ENCODE peak calls at places on chromosomes 13 and 19, in eight cellular contexts. One of them, this sample, is unnamed.

GRCh38 chr13:110323172-110323851 is 16.2 kb downstream of the COL4A2 start:
- DNase-seq in activated effector memory CD4-positive, alpha-beta T cell treated with anti-CD3 and anti-CD28 coated beads, Interleukin-2, amount 50 U/mL, for 16 hours: no peak
- DNase-seq in NCI-H1092: no peak
- DNase-seq in AG09319: no peak
- DNase-seq in WTC11: no peak
- DNase-seq in IMR-90: peak
- DNase-seq in posterior cingulate gyrus: no peak
- DNase-seq in thoracic aorta: no peak
- DNase-seq in this sample: no peak

GRCh38 chr13:59363950-59364349 is 799.8 kb downstream of the DIAPH3 start:
- DNase-seq in activated effector memory CD4-positive, alpha-beta T cell treated with anti-CD3 and anti-CD28 coated beads, Interleukin-2, amount 50 U/mL, for 16 hours: no peak
- DNase-seq in thoracic aorta: no peak
- DNase-seq in IMR-90: no peak
- DNase-seq in posterior cingulate gyrus: no peak
- DNase-seq in AG09319: no peak
- DNase-seq in WTC11: no peak
- DNase-seq in NCI-H1092: no peak
- DNase-seq in this sample: no peak

GRCh38 chr13:51451134-51451466 is 1.7 kb downstream of the INTS6 start:
- DNase-seq in AG09319: no peak
- DNase-seq in posterior cingulate gyrus: no peak
- DNase-seq in thoracic aorta: no peak
- DNase-seq in IMR-90: no peak
- DNase-seq in activated effector memory CD4-positive, alpha-beta T cell treated with anti-CD3 and anti-CD28 coated beads, Interleukin-2, amount 50 U/mL, for 16 hours: no peak
- DNase-seq in WTC11: no peak
- DNase-seq in NCI-H1092: no peak
- DNase-seq in this sample: no peak

GRCh38 chr19:756821-757688 is 6.1 kb downstream of the MISP start:
- DNase-seq in IMR-90: no peak
- DNase-seq in NCI-H1092: no peak
- DNase-seq in posterior cingulate gyrus: no peak
- DNase-seq in AG09319: no peak
- DNase-seq in WTC11: no peak
- DNase-seq in thoracic aorta: no peak
- DNase-seq in activated effector memory CD4-positive, alpha-beta T cell treated with anti-CD3 and anti-CD28 coated beads, Interleukin-2, amount 50 U/mL, for 16 hours: no peak
- DNase-seq in this sample: no peak

GRCh38 chr13:38767506-38768265 is 80.8 kb downstream of the FREM2 start:
- DNase-seq in thoracic aorta: no peak
- DNase-seq in posterior cingulate gyrus: no peak
- DNase-seq in AG09319: no peak
- DNase-seq in NCI-H1092: no peak
- DNase-seq in WTC11: no peak
- DNase-seq in IMR-90: no peak
- DNase-seq in activated effector memory CD4-positive, alpha-beta T cell treated with anti-CD3 and anti-CD28 coated beads, Interleukin-2, amount 50 U/mL, for 16 hours: no peak
- DNase-seq in this sample: peak

GRCh38 chr13:24232037-24232436 is 71.5 kb downstream of the SPATA13 start:
- DNase-seq in activated effector memory CD4-positive, alpha-beta T cell treated with anti-CD3 and anti-CD28 coated beads, Interleukin-2, amount 50 U/mL, for 16 hours: no peak
- DNase-seq in NCI-H1092: no peak
- DNase-seq in WTC11: no peak
- DNase-seq in IMR-90: no peak
- DNase-seq in posterior cingulate gyrus: no peak
- DNase-seq in AG09319: no peak
- DNase-seq in thoracic aorta: no peak
- DNase-seq in this sample: no peak

GRCh38 chr13:94153586-94153985 is 325.9 kb downstream of the DCT start:
- DNase-seq in NCI-H1092: no peak
- DNase-seq in posterior cingulate gyrus: no peak
- DNase-seq in thoracic aorta: no peak
- DNase-seq in AG09319: no peak
- DNase-seq in activated effector memory CD4-positive, alpha-beta T cell treated with anti-CD3 and anti-CD28 coated beads, Interleukin-2, amount 50 U/mL, for 16 hours: no peak
- DNase-seq in IMR-90: no peak
- DNase-seq in WTC11: no peak
- DNase-seq in this sample: no peak

GRCh38 chr13:40480012-40480914 is 186.2 kb downstream of the FOXO1 start:
- DNase-seq in IMR-90: no peak
- DNase-seq in thoracic aorta: no peak
- DNase-seq in WTC11: no peak
- DNase-seq in AG09319: no peak
- DNase-seq in NCI-H1092: no peak
- DNase-seq in posterior cingulate gyrus: no peak
- DNase-seq in activated effector memory CD4-positive, alpha-beta T cell treated with anti-CD3 and anti-CD28 coated beads, Interleukin-2, amount 50 U/mL, for 16 hours: no peak
- DNase-seq in this sample: no peak

GRCh38 chr13:51298812-51299211 is 40.7 kb upstream of the SERPINE3 start:
- DNase-seq in thoracic aorta: no peak
- DNase-seq in activated effector memory CD4-positive, alpha-beta T cell treated with anti-CD3 and anti-CD28 coated beads, Interleukin-2, amount 50 U/mL, for 16 hours: no peak
- DNase-seq in IMR-90: peak
- DNase-seq in AG09319: no peak
- DNase-seq in NCI-H1092: no peak
- DNase-seq in posterior cingulate gyrus: no peak
- DNase-seq in WTC11: no peak
- DNase-seq in this sample: no peak

GRCh38 chr13:96898212-96898611 is 96.1 kb downstream of the OXGR1 start:
- DNase-seq in posterior cingulate gyrus: no peak
- DNase-seq in activated effector memory CD4-positive, alpha-beta T cell treated with anti-CD3 and anti-CD28 coated beads, Interleukin-2, amount 50 U/mL, for 16 hours: no peak
- DNase-seq in thoracic aorta: no peak
- DNase-seq in NCI-H1092: no peak
- DNase-seq in IMR-90: no peak
- DNase-seq in WTC11: no peak
- DNase-seq in AG09319: no peak
- DNase-seq in this sample: no peak

GRCh38 chr19:14542721-14543328 is 13.4 kb downstream of the TECR start:
- DNase-seq in WTC11: no peak
- DNase-seq in NCI-H1092: no peak
- DNase-seq in posterior cingulate gyrus: no peak
- DNase-seq in activated effector memory CD4-positive, alpha-beta T cell treated with anti-CD3 and anti-CD28 coated beads, Interleukin-2, amount 50 U/mL, for 16 hours: no peak
- DNase-seq in AG09319: no peak
- DNase-seq in IMR-90: no peak
- DNase-seq in thoracic aorta: no peak
- DNase-seq in this sample: no peak